ENCODE peak calls at places on chromosomes 1 and 21, in four cellular contexts. Y, E, L and K are unnamed samples.

GRCh38 chr1:119385650-119386049 is 17.1 kb downstream of the HAO2 start:
- DNase-seq in Y (no peak), L (no peak), E (no peak), K (no peak)

GRCh38 chr1:53964109-53964508 is 18.0 kb downstream of the LRRC42 start:
- DNase-seq in E (no peak), Y (no peak), L (no peak), K (no peak)

GRCh38 chr1:63189677-63190076 is 132.7 kb upstream of the FOXD3 start:
- DNase-seq in E (no peak), Y (no peak), L (no peak), K (no peak)

GRCh38 chr1:208235356-208235982 is 8.7 kb downstream of the PLXNA2 start:
- DNase-seq in L (no peak), Y (no peak), E (no peak), K (peak)

GRCh38 chr1:219062161-219062560 is 111.5 kb upstream of the LYPLAL1 start:
- DNase-seq in E (no peak), L (no peak), Y (no peak), K (no peak)

GRCh38 chr1:218462116-218462515 is 117.0 kb downstream of the TGFB2 start:
- DNase-seq in L (no peak), Y (no peak), E (no peak), K (no peak)

GRCh38 chr1:2865571-2866414 is 64.3 kb upstream of the TTC34 start:
- DNase-seq in L (no peak), Y (no peak), E (no peak), K (no peak)

GRCh38 chr1:232519186-232519585 is 110.7 kb downstream of the SIPA1L2 start:
- DNase-seq in Y (no peak), E (no peak), L (no peak), K (no peak)

GRCh38 chr1:183285746-183286145 is 99.7 kb downstream of the LAMC2 start:
- DNase-seq in E (no peak), L (no peak), Y (no peak), K (no peak)

GRCh38 chr1:158145173-158145719 is 35.4 kb upstream of the CD1D start:
- DNase-seq in E (no peak), Y (peak), L (no peak), K (no peak)

GRCh38 chr1:218480137-218480536 is 135.0 kb downstream of the TGFB2 start:
- DNase-seq in Y (peak), E (no peak), L (no peak), K (no peak)

GRCh38 chr21:40049031-40049958 is 182.1 kb downstream of the PCP4 start:
- DNase-seq in E (no peak), Y (no peak), L (no peak), K (no peak)

GRCh38 chr1:203274603-203275381 is 30.5 kb upstream of the BTG2 start:
- DNase-seq in L (no peak), E (no peak), Y (no peak), K (no peak)

GRCh38 chr1:2786329-2787162 is 14.9 kb downstream of the TTC34 start:
- DNase-seq in E (peak), Y (peak), L (no peak), K (no peak)

GRCh38 chr1:60904079-60904852 is 178.1 kb upstream of the NFIA start:
- DNase-seq in E (no peak), Y (no peak), L (no peak), K (no peak)

GRCh38 chr1:86650065-86650464 is 54.3 kb upstream of the SH3GLB1 start:
- DNase-seq in L (no peak), E (no peak), Y (no peak), K (no peak)

GRCh38 chr21:43333301-43334062 is 93.4 kb downstream of the SIK1 start:
- DNase-seq in E (peak), Y (peak), L (no peak), K (no peak)

GRCh38 chr1:178341218-178341956 is 155.4 kb downstream of the CLEC20A start:
- DNase-seq in Y (peak), L (peak), E (peak), K (no peak)

GRCh38 chr1:76687324-76688018 is 179.8 kb upstream of the ST6GALNAC5 start:
- DNase-seq in L (no peak), Y (no peak), E (no peak), K (no peak)

GRCh38 chr21:26982767-26983166 is 15.9 kb upstream of the ADAMTS5 start:
- DNase-seq in E (no peak), L (no peak), Y (no peak), K (no peak)